ENCODE peak calls at places on chromosome 9, in four cellular contexts. C is gastrocnemius medialis; Y is H1; H is effector memory CD4-positive, alpha-beta T cell. I is an unnamed sample. For H3K9me3, the result is how much of the 10 kb centered on the place peaks cover.

GRCh38 chr9:91882628-91883027 is 67.4 kb downstream of the ROR2 start:
- DNase-seq in C (no peak), Y (no peak), H (no peak), I (no peak)

GRCh38 chr9:33776578-33776977 is 18.8 kb upstream of the PRSS3 start:
- DNase-seq in C (no peak), Y (no peak), H (no peak), I (no peak)

GRCh38 chr9:129421371-129421770 is 199.5 kb downstream of the C9orf50 start:
- DNase-seq in C (no peak), Y (no peak), H (no peak), I (no peak)

GRCh38 chr9:77896269-77897245 is 135.1 kb downstream of the GNAQ start:
- DNase-seq in C (no peak), Y (no peak), H (no peak), I (no peak)

GRCh38 chr9:131707050-131707449 is 32.8 kb downstream of the RAPGEF1 start:
- DNase-seq in C (no peak), Y (no peak), H (no peak), I (no peak)

GRCh38 chr9:129669141-129669718 is 3.8 kb downstream of the PRRX2 start:
- DNase-seq in C (no peak), Y (no peak), H (no peak), I (no peak)

GRCh38 chr9:123354806-123355508 is 1.0 kb upstream of the CRB2 start:
- DNase-seq in C (no peak), Y (no peak), H (no peak), I (no peak)

GRCh38 chr9:93071464-93071863 is 13.0 kb downstream of the SUSD3 start:
- DNase-seq in C (no peak), Y (no peak), H (no peak), I (no peak)

GRCh38 chr9:77028478-77028877 is 9.0 kb downstream of the FOXB2 start:
- DNase-seq in C (no peak), Y (no peak), H (no peak), I (no peak)

GRCh38 chr9:88829276-88829675 is 162.0 kb upstream of the S1PR3 start:
- DNase-seq in C (no peak), Y (no peak), H (no peak), I (no peak)

GRCh38 chr9:38620483-38621433 is at the start of gene ANKRD18A:
- DNase-seq in C (no peak), Y (peak), H (peak), I (peak)

GRCh38 chr9:113005777-113006176 is 6.2 kb downstream of the ZNF883 start:
- DNase-seq in C (no peak), Y (no peak), H (no peak), I (no peak)

GRCh38 chr9:127445851-127446719 is 5.1 kb downstream of the RPL12 start:
- DNase-seq in C (no peak), Y (no peak), H (no peak), I (no peak)

GRCh38 chr9:126521089-126521488 is 92.6 kb upstream of the LMX1B start:
- DNase-seq in C (no peak), Y (no peak), H (no peak), I (no peak)

GRCh38 chr9:117081641-117082317 is 333.1 kb downstream of the ASTN2 start:
- DNase-seq in C (no peak), Y (no peak), H (no peak), I (no peak)

GRCh38 chr9:20559236-20559896 is 62.9 kb downstream of the MLLT3 start:
- DNase-seq in C (no peak), Y (no peak), H (no peak), I (no peak)

GRCh38 chr9:129411501-129412175 is 209.3 kb downstream of the C9orf50 start:
- DNase-seq in C (no peak), Y (no peak), H (no peak), I (no peak)

GRCh38 chr9:108467653-108468324 is 388.0 kb downstream of the ACTL7B start:
- DNase-seq in C (no peak), Y (no peak), H (no peak), I (no peak)

GRCh38 chr9:127973169-127974001 is 7.4 kb downstream of the EEIG1 start:
- DNase-seq in C (peak), Y (no peak), H (no peak), I (no peak)

GRCh38 chr9:72012642-72013041 is 47.8 kb downstream of the C9orf57 start:
- DNase-seq in C (no peak), Y (no peak), H (no peak), I (no peak)

GRCh38 chr9:122051401-122052346 is 41.4 kb downstream of the TTLL11 start:
- DNase-seq in C (no peak), Y (no peak), H (no peak), I (no peak)

GRCh38 chr9:92970467-92970923 is 23.2 kb downstream of the FGD3 start:
- DNase-seq in C (no peak), Y (peak), H (no peak), I (no peak)

GRCh38 chr9:126489604-126490593 is 123.8 kb upstream of the LMX1B start:
- DNase-seq in C (no peak), Y (no peak), H (no peak), I (no peak)

GRCh38 chr9:124980434-124980833 is 39.6 kb upstream of the GOLGA1 start:
- DNase-seq in C (no peak), Y (no peak), H (no peak), I (no peak)

GRCh38 chr9:7816021-7816420 is 16.4 kb upstream of the DMAC1 start:
- DNase-seq in C (no peak), Y (no peak), H (no peak), I (no peak)

GRCh38 chr9:128244443-128245226 is 31.2 kb downstream of the GOLGA2 start:
- DNase-seq in C (peak), Y (no peak), H (no peak), I (no peak)

GRCh38 chr9:84111726-84112125 is 131.1 kb downstream of the RMI1 start:
- DNase-seq in C (no peak), Y (no peak), H (no peak), I (no peak)

GRCh38 chr9:115422932-115423440 is 305.0 kb upstream of the TNC start:
- DNase-seq in C (no peak), Y (no peak), H (no peak), I (no peak)
- H3K9me3 ChIP-seq in C (under half), Y (under half), H (under half), I (under half)

GRCh38 chr9:36897476-36897875 is 136.6 kb downstream of the PAX5 start:
- DNase-seq in C (no peak), Y (no peak), H (no peak), I (no peak)

GRCh38 chr9:36895744-36896260 is 138.3 kb downstream of the PAX5 start:
- DNase-seq in C (no peak), Y (no peak), H (no peak), I (no peak)

GRCh38 chr9:36898621-36899020 is 135.4 kb downstream of the PAX5 start:
- DNase-seq in C (no peak), Y (no peak), H (no peak), I (no peak)

GRCh38 chr9:36896296-36896695 is 137.8 kb downstream of the PAX5 start:
- DNase-seq in C (no peak), Y (no peak), H (no peak), I (no peak)

GRCh38 chr9:36897019-36897418 is 137.0 kb downstream of the PAX5 start:
- DNase-seq in C (no peak), Y (no peak), H (no peak), I (no peak)
- H3K9me3 ChIP-seq in C (under half), Y (under half), H (under half), I (under half)

DNA sequence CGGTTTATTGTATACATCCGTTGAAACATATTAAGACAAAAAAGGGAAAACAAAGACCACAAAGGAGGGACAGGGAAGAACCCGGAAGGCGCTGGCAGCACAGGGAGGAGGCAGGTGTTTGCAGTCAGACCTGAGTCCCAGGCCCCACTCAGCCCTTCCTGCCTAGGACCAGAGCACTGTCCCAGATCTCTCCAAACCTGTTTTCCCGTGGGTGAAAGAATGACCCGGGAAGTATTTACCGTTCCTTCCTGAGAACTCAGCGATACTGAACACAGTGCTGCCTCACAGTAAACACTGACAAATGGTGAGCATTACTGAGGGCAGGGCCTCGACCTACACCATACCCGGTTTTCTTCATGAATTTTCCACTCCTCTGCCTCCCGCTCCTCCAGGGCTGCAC is 1.2 kb downstream of the ABO start:
- DNase-seq in C (no peak), Y (no peak), H (no peak), I (no peak)
- H3K9me3 ChIP-seq in C (under half), Y (under half), H (under half), I (under half)

GRCh38 chr9:15373881-15374280 is 48.8 kb upstream of the SNAPC3 start:
- DNase-seq in C (no peak), Y (no peak), H (no peak), I (no peak)
- H3K9me3 ChIP-seq in C (under half), Y (under half), H (under half), I (under half)

DNA sequence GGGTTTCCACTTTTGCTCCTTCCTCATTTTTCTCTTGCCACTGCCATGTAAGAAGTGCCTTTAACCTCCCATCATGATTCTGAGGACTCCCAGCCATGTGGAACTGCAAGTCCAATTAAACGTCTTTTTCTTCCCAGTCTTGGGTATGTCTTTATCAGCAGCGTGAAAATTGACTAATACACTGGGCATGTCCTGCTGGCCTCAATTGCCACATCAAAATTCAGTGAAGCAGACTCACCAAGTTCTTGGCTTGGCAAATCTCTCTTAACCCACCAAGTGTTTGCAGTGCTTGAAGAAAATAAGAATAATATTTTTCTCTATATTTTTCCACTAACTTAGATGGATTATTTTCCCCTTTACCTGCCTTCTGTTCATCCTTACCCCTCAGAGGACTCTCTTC is 212.0 kb downstream of the BRINP1 start:
- DNase-seq in C (no peak), Y (no peak), H (no peak), I (no peak)
- H3K9me3 ChIP-seq in C (under half), Y (under half), H (under half), I (under half)

DNA sequence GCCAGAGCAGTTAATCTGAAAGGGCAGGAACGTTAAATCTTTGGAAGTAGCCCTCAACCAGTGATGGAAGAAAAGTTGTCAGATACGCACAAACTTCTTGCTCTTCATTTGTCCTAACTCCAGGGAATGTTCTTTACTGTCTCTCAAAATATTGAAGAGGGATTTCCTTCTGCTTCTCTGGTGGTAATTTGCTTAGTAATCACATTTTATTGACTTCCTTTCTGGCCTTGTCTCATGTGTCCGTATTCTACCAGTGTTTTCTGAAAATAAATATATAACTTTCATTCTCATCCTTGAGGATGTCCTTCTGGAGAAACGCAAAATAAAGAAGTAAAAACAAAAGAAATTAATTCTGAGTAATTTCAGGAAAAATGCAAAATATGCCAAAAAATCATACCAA is 282.1 kb downstream of the CYLC2 start:
- DNase-seq in C (no peak), Y (no peak), H (no peak), I (no peak)
- H3K9me3 ChIP-seq in C (under half), Y (under half), H (under half), I (under half)

GRCh38 chr9:135255033-135255842 is 167.8 kb downstream of the OLFM1 start:
- DNase-seq in C (no peak), Y (no peak), H (no peak), I (no peak)
- H3K9me3 ChIP-seq in C (under half), Y (under half), H (under half), I (under half)

I was measured in T-helper 17 cell.